ENCODE peak calls at places on chromosome 20, in nine cellular contexts. Z is CD4-positive, alpha-beta T cell; R is CD8-positive, alpha-beta memory T cell; O is upper lobe of right lung; A is HCT116; B is aorta; H is GM23248; N is H9; M is pancreas. I is an unnamed sample. For H3K9me3, the result is how much of the 10 kb centered on the place peaks cover.

GRCh38 chr20:63532449-63532971 is 4.7 kb downstream of the PTK6 start:
- DNase-seq in Z (no peak), R (no peak), O (no peak), A (no peak), B (no peak), H (no peak), N (no peak), M (no peak), I (peak)

GRCh38 chr20:3658019-3658707 is 5.0 kb downstream of the GFRA4 start:
- DNase-seq in Z (no peak), R (no peak), O (no peak), A (no peak), B (no peak), H (no peak), N (peak), M (no peak), I (no peak)

GRCh38 chr20:17742426-17743130 is 42.8 kb downstream of the BANF2 start:
- DNase-seq in Z (no peak), R (no peak), O (no peak), A (no peak), B (no peak), H (no peak), N (no peak), M (no peak), I (no peak)

GRCh38 chr20:37348643-37349516 is 2.9 kb downstream of the SRC start:
- DNase-seq in Z (no peak), R (no peak), O (peak), A (no peak), B (no peak), H (no peak), N (no peak), M (peak), I (no peak)

GRCh38 chr20:32982617-32983458 is 21.4 kb downstream of the SUN5 start:
- DNase-seq in Z (no peak), R (no peak), O (peak), A (no peak), B (no peak), H (no peak), N (no peak), M (no peak), I (peak)

GRCh38 chr20:58150772-58151171 is 77.7 kb downstream of the ANKRD60 start:
- DNase-seq in Z (no peak), R (no peak), O (no peak), A (no peak), B (no peak), H (no peak), N (peak), M (no peak), I (no peak)

GRCh38 chr20:18166241-18166881 is 28.7 kb downstream of the KAT14 start:
- DNase-seq in Z (no peak), R (no peak), O (no peak), A (no peak), B (no peak), H (no peak), N (no peak), M (no peak), I (no peak)

GRCh38 chr20:36018208-36018988 is 50.0 kb downstream of the CNBD2 start:
- DNase-seq in Z (no peak), R (no peak), O (no peak), A (no peak), B (no peak), H (no peak), N (no peak), M (no peak), I (no peak)

GRCh38 chr20:38340693-38341092 is 5.6 kb upstream of the LBP start:
- DNase-seq in Z (no peak), R (no peak), O (no peak), A (no peak), B (no peak), H (no peak), N (no peak), M (no peak), I (no peak)

GRCh38 chr20:42887281-42887680 is 302.4 kb downstream of the PTPRT start:
- DNase-seq in Z (no peak), R (no peak), O (no peak), A (no peak), B (no peak), H (no peak), N (no peak), M (no peak), I (no peak)

GRCh38 chr20:19758888-19759331 is 852 bp downstream of the RIN2 start:
- DNase-seq in Z (no peak), R (no peak), O (peak), A (no peak), B (peak), H (peak), N (peak), M (peak), I (peak)

GRCh38 chr20:45967551-45968080 is 4.4 kb downstream of the ZNF335 start:
- DNase-seq in Z (no peak), R (no peak), O (peak), A (no peak), B (no peak), H (no peak), N (peak), M (no peak), I (peak)

GRCh38 chr20:32968833-32969241 is 35.4 kb downstream of the SUN5 start:
- DNase-seq in Z (no peak), R (no peak), O (peak), A (no peak), B (no peak), H (peak), N (peak), M (no peak), I (no peak)

GRCh38 chr20:42046686-42047085 is 428.5 kb upstream of the CHD6 start:
- DNase-seq in Z (no peak), R (no peak), O (no peak), A (no peak), B (no peak), H (no peak), N (no peak), M (no peak), I (no peak)

GRCh38 chr20:62699296-62699695 is 9.3 kb upstream of the NTSR1 start:
- DNase-seq in Z (no peak), R (no peak), O (no peak), A (no peak), B (no peak), H (no peak), N (no peak), M (no peak), I (peak)

GRCh38 chr20:3712279-3712873 is at the start of gene SIGLEC1:
- DNase-seq in Z (no peak), R (no peak), O (peak), A (no peak), B (peak), H (no peak), N (peak), M (peak), I (peak)

GRCh38 chr20:62117362-62117646 is 5.0 kb upstream of the LSM14B start:
- DNase-seq in Z (no peak), R (no peak), O (no peak), A (no peak), B (no peak), H (peak), N (no peak), M (no peak), I (no peak)

GRCh38 chr20:5524886-5525285 is 208.1 kb upstream of the PROKR2 start:
- DNase-seq in Z (no peak), R (no peak), O (no peak), A (no peak), B (no peak), H (no peak), N (no peak), M (no peak), I (no peak)

GRCh38 chr20:13256606-13257005 is 35.5 kb downstream of the ISM1 start:
- DNase-seq in Z (no peak), R (no peak), O (no peak), A (no peak), B (no peak), H (no peak), N (no peak), M (no peak), I (no peak)

GRCh38 chr20:31861346-31862156 is 8.8 kb downstream of the DUSP15 start:
- DNase-seq in Z (peak), R (peak), O (peak), A (peak), B (no peak), H (peak), N (peak), M (peak), I (peak)

GRCh38 chr20:43755851-43756250 is 29.0 kb upstream of the GTSF1L start:
- DNase-seq in Z (no peak), R (no peak), O (no peak), A (no peak), B (no peak), H (peak), N (no peak), M (no peak), I (no peak)

GRCh38 chr20:61118429-61119224 is 133.4 kb upstream of the CDH4 start:
- DNase-seq in Z (no peak), R (no peak), O (no peak), A (no peak), B (no peak), H (peak), N (no peak), M (no peak), I (no peak)

GRCh38 chr20:43508106-43508505 is 609 bp downstream of the L3MBTL1 start:
- DNase-seq in Z (no peak), R (no peak), O (no peak), A (no peak), B (no peak), H (no peak), N (peak), M (no peak), I (no peak)

GRCh38 chr20:12394786-12395185 is 477.1 kb downstream of the BTBD3 start:
- DNase-seq in Z (no peak), R (no peak), O (no peak), A (no peak), B (no peak), H (no peak), N (peak), M (no peak), I (no peak)

GRCh38 chr20:63464289-63464635 is 8.2 kb downstream of the KCNQ2 start:
- DNase-seq in Z (no peak), R (no peak), O (no peak), A (no peak), B (no peak), H (no peak), N (no peak), M (no peak), I (no peak)

GRCh38 chr20:3854462-3854870 is 7.8 kb downstream of the MAVS start:
- DNase-seq in Z (no peak), R (no peak), O (no peak), A (no peak), B (no peak), H (no peak), N (no peak), M (no peak), I (no peak)

GRCh38 chr20:50378170-50379000 is 131.8 kb upstream of the PTPN1 start:
- DNase-seq in Z (no peak), R (no peak), O (no peak), A (no peak), B (no peak), H (no peak), N (no peak), M (no peak), I (no peak)

GRCh38 chr20:46004813-46005505 is 3.7 kb upstream of the MMP9 start:
- DNase-seq in Z (no peak), R (peak), O (no peak), A (no peak), B (peak), H (no peak), N (peak), M (peak), I (peak)

GRCh38 chr20:53993310-53993709 is 77.1 kb downstream of the BCAS1 start:
- DNase-seq in Z (no peak), R (peak), O (no peak), A (no peak), B (no peak), H (no peak), N (no peak), M (no peak), I (no peak)

GRCh38 chr20:43904195-43904594 is 10.5 kb upstream of the TOX2 start:
- DNase-seq in Z (no peak), R (no peak), O (no peak), A (no peak), B (no peak), H (no peak), N (no peak), M (no peak), I (no peak)

DNA sequence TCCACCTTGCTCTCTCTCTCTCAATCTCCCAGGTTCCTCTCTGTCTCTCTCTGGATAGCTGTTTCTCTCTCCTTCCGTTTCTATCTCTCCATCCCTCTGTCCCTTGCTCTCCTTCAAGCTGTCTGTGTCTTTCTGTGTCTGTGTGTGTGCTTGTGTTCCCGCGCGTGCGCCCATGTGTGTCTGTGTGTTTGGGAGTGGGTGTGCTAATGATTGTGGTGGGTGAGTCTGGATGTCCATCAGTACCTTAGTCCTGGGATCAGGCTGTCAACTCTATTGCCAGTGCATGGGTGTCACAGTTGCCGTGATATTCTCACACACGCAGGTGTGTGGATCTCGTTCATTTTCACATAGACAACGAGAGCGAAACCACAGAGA is 1380.6 kb upstream of the DEFB115 start:
- DNase-seq in Z (no peak), R (no peak), O (peak), A (no peak), B (peak), H (no peak), N (no peak), M (no peak), I (peak)
- H3K9me3 ChIP-seq in Z (under half), R (under half), O (under half), A (under half), B (under half), H (under half), N (half or more), M (under half), I (under half)

DNA sequence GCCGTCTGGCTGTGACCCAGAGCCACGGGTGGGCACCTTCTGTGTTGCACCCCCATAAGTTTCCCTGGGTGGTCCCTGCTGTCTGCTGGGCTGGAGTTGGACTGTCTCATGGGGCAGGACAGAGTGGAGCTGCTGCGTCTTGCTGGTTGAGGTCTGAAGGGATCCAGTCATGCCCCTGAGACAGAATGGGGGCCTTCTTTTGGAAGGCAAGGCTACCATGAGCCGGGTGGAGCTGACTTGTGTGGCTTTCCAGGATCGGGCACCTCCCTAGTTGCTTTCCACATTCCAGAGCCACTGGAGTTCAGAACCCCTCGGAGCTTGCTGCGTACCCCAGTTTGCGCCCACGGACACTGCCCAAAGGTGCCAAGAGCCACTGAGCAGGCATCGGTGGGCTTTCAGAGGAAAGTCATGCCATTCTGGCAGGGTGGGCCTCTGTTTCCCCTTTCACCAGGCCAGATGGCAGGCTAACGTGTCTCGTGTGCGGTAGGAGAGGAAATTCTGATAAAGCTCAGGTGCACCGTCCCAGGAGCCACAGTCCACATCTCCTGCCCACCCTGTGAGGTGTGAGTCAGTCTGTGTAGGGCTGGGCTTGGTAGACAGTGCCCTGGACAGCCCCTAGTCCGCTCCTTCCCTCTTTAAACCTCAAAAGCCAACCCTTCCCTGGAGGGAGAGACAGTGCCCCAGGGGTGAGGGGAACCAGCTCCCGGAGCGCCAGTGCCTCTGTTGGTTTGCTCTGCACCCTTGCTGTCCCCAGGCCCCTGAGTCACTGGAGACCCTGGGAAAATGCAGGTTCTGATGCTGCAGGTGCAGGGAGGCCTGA is 125.3 kb downstream of the SYCP2 start:
- DNase-seq in Z (no peak), R (no peak), O (no peak), A (no peak), B (no peak), H (no peak), N (peak), M (no peak), I (peak)
- H3K9me3 ChIP-seq in Z (under half), R (under half), O (under half), A (under half), B (under half), H (under half), N (under half), M (under half), I (under half)

GRCh38 chr20:49287555-49288249 is 9.8 kb upstream of the ZNFX1 start:
- DNase-seq in Z (no peak), R (no peak), O (no peak), A (no peak), B (no peak), H (peak), N (no peak), M (no peak), I (no peak)

GRCh38 chr20:49285233-49285668 is 7.4 kb upstream of the ZNFX1 start:
- DNase-seq in Z (no peak), R (no peak), O (no peak), A (no peak), B (no peak), H (no peak), N (no peak), M (no peak), I (no peak)

GRCh38 chr20:49284818-49285217 is 7.0 kb upstream of the ZNFX1 start:
- DNase-seq in Z (no peak), R (no peak), O (no peak), A (no peak), B (no peak), H (no peak), N (no peak), M (no peak), I (no peak)

GRCh38 chr20:49286689-49287551 is 9.1 kb upstream of the ZNFX1 start:
- DNase-seq in Z (no peak), R (no peak), O (no peak), A (no peak), B (no peak), H (peak), N (no peak), M (no peak), I (no peak)

GRCh38 chr20:49285813-49286494 is 8.1 kb upstream of the ZNFX1 start:
- DNase-seq in Z (no peak), R (no peak), O (no peak), A (no peak), B (no peak), H (no peak), N (no peak), M (no peak), I (no peak)
- H3K9me3 ChIP-seq in Z (half or more), R (half or more), O (under half), A (under half), B (under half), H (under half), N (under half), M (under half), I (under half)

GRCh38 chr20:29873946-29874345 is 1383.5 kb upstream of the DEFB115 start:
- DNase-seq in Z (no peak), R (peak), O (peak), A (no peak), B (peak), H (peak), N (peak), M (peak), I (peak)

GRCh38 chr20:29878281-29878741 is 1379.2 kb upstream of the DEFB115 start:
- DNase-seq in Z (no peak), R (no peak), O (peak), A (no peak), B (peak), H (peak), N (no peak), M (no peak), I (no peak)

GRCh38 chr20:29874476-29875202 is 1382.8 kb upstream of the DEFB115 start:
- DNase-seq in Z (no peak), R (no peak), O (no peak), A (no peak), B (no peak), H (no peak), N (no peak), M (no peak), I (no peak)

GRCh38 chr20:29878777-29879442 is 1378.6 kb upstream of the DEFB115 start:
- DNase-seq in Z (no peak), R (peak), O (peak), A (no peak), B (peak), H (no peak), N (no peak), M (no peak), I (peak)
- H3K9me3 ChIP-seq in Z (under half), R (under half), O (under half), A (under half), B (under half), H (under half), N (half or more), M (under half), I (under half)

GRCh38 chr20:472889-473292 is 10.6 kb upstream of the TBC1D20 start:
- DNase-seq in Z (no peak), R (no peak), O (no peak), A (no peak), B (no peak), H (no peak), N (no peak), M (no peak), I (no peak)

GRCh38 chr20:475463-476357 is 13.4 kb upstream of the TBC1D20 start:
- DNase-seq in Z (no peak), R (no peak), O (no peak), A (no peak), B (no peak), H (peak), N (no peak), M (no peak), I (no peak)

GRCh38 chr20:472137-472846 is 10.0 kb upstream of the TBC1D20 start:
- DNase-seq in Z (no peak), R (no peak), O (no peak), A (no peak), B (no peak), H (no peak), N (no peak), M (no peak), I (no peak)

GRCh38 chr20:478010-478948 is 15.9 kb upstream of the TBC1D20 start:
- DNase-seq in Z (no peak), R (no peak), O (no peak), A (no peak), B (no peak), H (peak), N (no peak), M (no peak), I (no peak)

GRCh38 chr20:474581-474980 is 12.2 kb upstream of the TBC1D20 start:
- DNase-seq in Z (no peak), R (no peak), O (no peak), A (no peak), B (no peak), H (no peak), N (no peak), M (no peak), I (no peak)
- H3K9me3 ChIP-seq in Z (under half), R (under half), O (under half), A (under half), B (under half), H (under half), N (under half), M (under half), I (under half)

DNA sequence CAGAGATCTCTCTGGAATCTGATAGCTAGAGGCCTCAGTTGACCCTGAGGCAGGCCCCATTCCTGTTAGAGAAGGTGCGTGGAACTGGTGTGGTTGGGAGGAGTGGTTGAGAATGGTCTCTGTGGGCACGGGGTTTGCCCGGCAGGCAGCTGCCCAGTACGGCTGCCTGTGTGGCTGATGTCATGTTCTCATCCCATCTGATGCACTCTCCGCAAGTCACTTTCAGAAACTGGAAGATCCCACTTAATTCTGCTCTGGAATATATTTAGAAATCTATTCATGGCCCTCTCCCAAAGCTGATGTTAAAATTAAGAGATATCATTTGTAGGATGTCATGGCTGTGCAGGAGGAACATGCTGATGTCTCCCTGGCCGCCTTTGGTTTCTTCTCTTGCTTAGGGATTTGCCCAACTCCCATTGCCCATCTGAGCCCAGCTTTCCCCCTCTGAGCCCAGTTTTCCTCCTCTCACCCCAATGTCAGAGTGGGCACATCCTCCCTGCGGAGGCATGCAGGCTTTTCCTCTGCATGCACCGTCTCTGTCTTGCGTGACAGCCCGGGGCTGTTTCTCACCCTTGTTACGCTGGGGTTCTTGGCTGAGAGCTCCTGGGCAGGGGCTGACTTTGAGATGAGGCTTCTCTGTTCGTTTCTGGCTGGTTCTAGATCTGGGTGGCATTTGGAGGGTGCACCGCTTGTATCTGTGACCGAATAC is 21.0 kb downstream of the PHACTR3 start:
- DNase-seq in Z (no peak), R (no peak), O (no peak), A (no peak), B (no peak), H (no peak), N (no peak), M (no peak), I (no peak)
- H3K9me3 ChIP-seq in Z (under half), R (under half), O (under half), A (under half), B (under half), H (under half), N (under half), M (under half), I (under half)

GRCh38 chr20:29086938-29087337 is 2170.5 kb upstream of the DEFB115 start:
- DNase-seq in Z (no peak), R (no peak), O (no peak), A (no peak), B (no peak), H (no peak), N (no peak), M (no peak), I (no peak)
- H3K9me3 ChIP-seq in Z (under half), R (under half), O (under half), A (under half), B (under half), H (under half), N (half or more), M (under half), I (under half)

GRCh38 chr20:56017560-56017959 is 12.2 kb upstream of the CBLN4 start:
- DNase-seq in Z (no peak), R (no peak), O (no peak), A (no peak), B (no peak), H (no peak), N (no peak), M (no peak), I (no peak)
- H3K9me3 ChIP-seq in Z (under half), R (under half), O (under half), A (under half), B (under half), H (under half), N (half or more), M (under half), I (under half)